ENCODE peak calls at places on chromosomes 5 and 9, in six cellular contexts. Q, W, O, A, G and Y are unnamed samples.

GRCh38 chr9:108468364-108468763 is 387.4 kb downstream of the ACTL7B start:
- DNase-seq in G (no peak), Q (no peak), W (no peak), A (no peak), O (no peak), Y (peak; percentile 8)

GRCh38 chr5:132677191-132677590 is 3.4 kb downstream of the IL4 start:
- DNase-seq in G (no peak), Q (no peak), W (no peak), A (peak; percentile 76), O (peak; percentile 68), Y (no peak)

GRCh38 chr9:129399301-129399990 is 221.4 kb upstream of the IER5L start:
- DNase-seq in W (no peak), G (no peak), O (no peak), Q (no peak), A (no peak), Y (no peak)

GRCh38 chr5:67648201-67648671 is 451.6 kb upstream of the CD180 start:
- DNase-seq in W (peak; percentile 45), A (peak; percentile 94), O (no peak), G (no peak), Q (no peak), Y (no peak)

GRCh38 chr9:122378236-122378635 is 7.4 kb downstream of the PTGS1 start:
- DNase-seq in O (no peak), Q (no peak), G (no peak), W (no peak), A (no peak), Y (no peak)

GRCh38 chr5:132094393-132095076 is 20.9 kb downstream of the CSF2 start:
- DNase-seq in G (no peak), O (no peak), Q (no peak), A (peak; percentile 94), W (no peak), Y (no peak)

GRCh38 chr9:127943746-127944145 is 6.1 kb upstream of the DPM2 start:
- DNase-seq in W (peak; percentile 36), A (no peak), O (peak; percentile 54), G (no peak), Q (peak; percentile 84), Y (peak; percentile 65)

GRCh38 chr5:82984786-82985762 is 92.1 kb downstream of the TMEM167A start:
- DNase-seq in G (no peak), Q (no peak), A (no peak), O (no peak), W (no peak), Y (no peak)

GRCh38 chr9:81465468-81466002 is 223.8 kb downstream of the TLE1 start:
- DNase-seq in W (no peak), G (no peak), Q (no peak), O (no peak), A (no peak), Y (no peak)

GRCh38 chr5:131959906-131960305 is 14.4 kb upstream of the MEIKIN start:
- DNase-seq in G (no peak), Q (no peak), O (no peak), W (no peak), A (no peak), Y (no peak)

GRCh38 chr5:142571351-142571750 is 114.5 kb downstream of the FGF1 start:
- DNase-seq in Q (no peak), W (no peak), O (no peak), G (no peak), A (no peak), Y (no peak)

GRCh38 chr5:62143268-62144229 is 162.5 kb upstream of the KIF2A start:
- DNase-seq in A (peak; percentile 1), O (no peak), W (no peak), Q (no peak), G (no peak), Y (peak; percentile 7)

GRCh38 chr5:120734033-120734432 is 269.9 kb downstream of the PRR16 start:
- DNase-seq in G (no peak), Q (no peak), O (no peak), W (no peak), A (no peak), Y (no peak)

GRCh38 chr5:180423598-180423997 is 70.5 kb upstream of the GFPT2 start:
- DNase-seq in Q (no peak), O (no peak), A (no peak), G (no peak), W (no peak), Y (no peak)